ENCODE peak calls at places on chromosomes 3 and 15, in five cellular contexts. G is cardiac muscle cell, K is MM.1S, U is fibroblast of the aortic adventitia, Q is A549. N is an unnamed sample.

GRCh38 chr15:65761210-65761926 is 30.7 kb downstream of the DENND4A start:
- DNase-seq in K (no peak), G (no peak), Q (no peak), U (no peak), N (no peak)

GRCh38 chr15:68531794-68532193 is 47.0 kb upstream of the CORO2B start:
- DNase-seq in Q (no peak), G (no peak), U (no peak), K (no peak), N (no peak)

GRCh38 chr3:12893247-12893646 is 51.9 kb upstream of the RPL32 start:
- DNase-seq in Q (no peak), G (no peak), K (no peak), U (no peak), N (no peak)

GRCh38 chr15:58528197-58528870 is 96.5 kb downstream of the LIPC start:
- DNase-seq in U (peak), G (peak), Q (peak), K (no peak), N (peak)

GRCh38 chr15:42737529-42738328 is 801 bp upstream of the CDAN1 start:
- DNase-seq in G (no peak), Q (peak), U (peak), K (peak), N (peak)

GRCh38 chr15:64264511-64264910 is 91.5 kb downstream of the CSNK1G1 start:
- DNase-seq in Q (no peak), G (no peak), K (no peak), U (no peak), N (peak)

GRCh38 chr3:43503067-43503728 is 118.6 kb downstream of the ANO10 start:
- DNase-seq in K (peak), U (peak), G (peak), Q (peak), N (peak)

GRCh38 chr3:123339302-123339701 is 109.6 kb downstream of the ADCY5 start:
- DNase-seq in G (no peak), Q (no peak), K (no peak), U (no peak), N (no peak)

GRCh38 chr15:43209059-43209824 is 11.6 kb downstream of the EPB42 start:
- DNase-seq in Q (peak), G (peak), K (no peak), U (no peak), N (peak)

GRCh38 chr3:5138214-5138981 is 16.3 kb downstream of the ARL8B start:
- DNase-seq in G (no peak), K (no peak), U (peak), Q (no peak), N (peak)

GRCh38 chr3:51953445-51953844 is 1.7 kb upstream of the GPR62 start:
- DNase-seq in Q (no peak), U (peak), G (peak), K (no peak), N (peak)

GRCh38 chr3:118128886-118129285 is 905.8 kb downstream of the IGSF11 start:
- DNase-seq in U (no peak), G (no peak), K (no peak), Q (peak), N (no peak)

GRCh38 chr15:84973492-84974460 is 7.9 kb upstream of the PDE8A start:
- DNase-seq in Q (no peak), G (peak), K (no peak), U (no peak), N (no peak)

GRCh38 chr3:163644172-163644571 is 1434.1 kb downstream of the SI start:
- DNase-seq in G (no peak), U (no peak), Q (no peak), K (no peak), N (no peak)

GRCh38 chr15:80106051-80106450 is 46.6 kb downstream of the ZFAND6 start:
- DNase-seq in Q (no peak), G (peak), U (peak), K (no peak), N (peak)

GRCh38 chr3:160564949-160565441 is 376 bp downstream of the KPNA4 start:
- DNase-seq in K (peak), Q (peak), G (peak), U (peak), N (peak)

GRCh38 chr15:26848498-26848897 is 18.4 kb upstream of the GABRA5 start:
- DNase-seq in K (no peak), G (no peak), Q (peak), U (no peak), N (no peak)

GRCh38 chr3:130459944-130460343 is 57.0 kb upstream of the COL6A6 start:
- DNase-seq in U (no peak), G (no peak), K (no peak), Q (no peak), N (no peak)

GRCh38 chr3:23696842-23697241 is 108.9 kb upstream of the UBE2E1 start:
- DNase-seq in Q (no peak), U (peak), G (peak), K (no peak), N (peak)

GRCh38 chr3:32401541-32402052 is 9.9 kb downstream of the CMTM7 start:
- DNase-seq in Q (peak), U (peak), K (peak), G (peak), N (peak)

GRCh38 chr3:55483196-55484095 is 3.7 kb downstream of the WNT5A start:
- DNase-seq in K (no peak), Q (no peak), U (no peak), G (no peak), N (peak)

GRCh38 chr3:188635258-188636038 is 481.5 kb downstream of the LPP start:
- DNase-seq in Q (no peak), G (peak), K (no peak), U (peak), N (peak)

GRCh38 chr3:46497556-46498265 is at the start of gene RTP3:
- DNase-seq in Q (no peak), U (no peak), K (no peak), G (no peak), N (no peak)

GRCh38 chr3:134369231-134369741 is 5.0 kb downstream of the AMOTL2 start:
- DNase-seq in K (no peak), G (peak), U (peak), Q (no peak), N (peak)

GRCh38 chr3:21839592-21839991 is 88.6 kb upstream of the ZNF385D start:
- DNase-seq in G (peak), K (peak), U (peak), Q (peak), N (peak)

GRCh38 chr3:138686771-138687221 is 78.2 kb downstream of the FAIM start:
- DNase-seq in G (peak), Q (peak), K (peak), U (peak), N (peak)

GRCh38 chr3:197746801-197747237 is 2.9 kb upstream of the FYTTD1 start:
- DNase-seq in U (no peak), K (no peak), G (peak), Q (no peak), N (no peak)

GRCh38 chr3:138361561-138361971 is 13.2 kb downstream of the MRAS start:
- DNase-seq in U (no peak), Q (no peak), K (no peak), G (no peak), N (no peak)

GRCh38 chr3:54374214-54374855 is 252.0 kb downstream of the CACNA2D3 start:
- DNase-seq in U (no peak), Q (peak), K (peak), G (peak), N (no peak)

GRCh38 chr3:141305436-141305835 is 62.9 kb upstream of the ZBTB38 start:
- DNase-seq in G (peak), U (peak), K (no peak), Q (peak), N (peak)

GRCh38 chr3:45567730-45568172 is 26.8 kb upstream of the LIMD1 start:
- DNase-seq in G (no peak), K (peak), Q (no peak), U (no peak), N (peak)

GRCh38 chr3:7503431-7503830 is 642.5 kb downstream of the GRM7 start:
- DNase-seq in G (no peak), K (no peak), U (no peak), Q (no peak), N (no peak)

GRCh38 chr3:39126532-39127071 is 19.1 kb downstream of the TTC21A start:
- DNase-seq in K (peak), U (peak), Q (peak), G (peak), N (peak)

GRCh38 chr3:53570709-53571108 is 76.3 kb downstream of the CACNA1D start:
- DNase-seq in G (no peak), Q (peak), K (no peak), U (peak), N (no peak)

GRCh38 chr3:157447026-157447694 is 10.5 kb downstream of the PTX3 start:
- DNase-seq in G (peak), K (peak), Q (peak), U (peak), N (peak)

GRCh38 chr3:60086811-60087210 is 1037.0 kb upstream of the CFAP20DC start:
- DNase-seq in Q (no peak), G (peak), U (no peak), K (no peak), N (peak)

GRCh38 chr3:120730576-120731542 is 11.5 kb downstream of the RABL3 start:
- DNase-seq in Q (no peak), G (no peak), K (no peak), U (no peak), N (no peak)

GRCh38 chr3:11238057-11238456 is 34.1 kb upstream of the ATG7 start:
- DNase-seq in Q (no peak), U (peak), G (peak), K (no peak), N (peak)

GRCh38 chr3:112010631-112011030 is 11.9 kb downstream of the TAGLN3 start:
- DNase-seq in G (peak), K (no peak), Q (no peak), U (peak), N (peak)

GRCh38 chr3:119296723-119297122 is 2.5 kb downstream of the ARHGAP31 start:
- DNase-seq in K (no peak), G (no peak), U (no peak), Q (no peak), N (no peak)

GRCh38 chr3:119295816-119296484 is 1.8 kb downstream of the ARHGAP31 start:
- DNase-seq in U (peak), Q (no peak), K (no peak), G (no peak), N (peak)

GRCh38 chr3:119293761-119294401 is at the start of gene ARHGAP31:
- DNase-seq in U (peak), K (peak), Q (peak), G (peak), N (peak)

GRCh38 chr3:119294402-119294888 is 262 bp downstream of the ARHGAP31 start:
- DNase-seq in Q (peak), K (peak), G (no peak), U (no peak), N (no peak)

GRCh38 chr3:119294889-119295769 is 946 bp downstream of the ARHGAP31 start:
- DNase-seq in G (peak), U (peak), K (peak), Q (peak), N (peak)
- H3K4me3 ChIP-seq in G (peak), U (peak), K (peak), Q (peak), N (peak)

GRCh38 chr3:37787027-37787868 is 74.4 kb upstream of the CTDSPL start:
- DNase-seq in Q (no peak), U (peak), K (no peak), G (peak), N (peak)

DNA sequence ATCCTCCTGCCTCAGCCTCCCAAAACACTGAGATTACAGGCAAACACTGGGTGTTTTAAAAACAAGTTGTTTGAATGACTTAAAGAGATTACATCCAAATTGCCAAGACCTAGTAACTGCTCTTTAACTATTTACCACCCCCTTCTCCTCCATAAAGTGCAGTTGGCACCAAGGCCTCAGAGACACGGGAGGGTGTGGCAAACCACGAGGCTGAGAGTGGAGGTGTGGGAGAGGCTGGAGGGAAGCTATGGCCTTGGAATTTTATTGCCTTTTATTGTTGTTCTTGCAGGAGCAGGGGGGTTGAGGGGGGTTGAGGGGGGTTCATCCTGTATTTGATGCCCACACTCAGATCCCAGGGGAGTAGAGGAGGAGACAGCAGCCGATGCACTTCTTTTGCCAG is 76.0 kb upstream of the CTDSPL start:
- DNase-seq in K (no peak), U (no peak), Q (no peak), G (no peak), N (no peak)
- TF ChIP-seq CTCF in K (no peak), U (no peak), Q (no peak), G (no peak), N (no peak)

GRCh38 chr3:128269796-128270195 is 116.5 kb downstream of the EEFSEC start:
- DNase-seq in K (no peak), G (no peak), Q (no peak), U (no peak), N (no peak)
- H3K4me3 ChIP-seq in K (no peak), G (no peak), Q (no peak), U (no peak), N (no peak)

GRCh38 chr3:9930804-9931418 is 2.7 kb upstream of the CRELD1 start:
- DNase-seq in G (no peak), U (no peak), K (no peak), Q (no peak), N (no peak)
- TF ChIP-seq CTCF in G (no peak), U (no peak), K (peak), Q (no peak), N (no peak)

DNA sequence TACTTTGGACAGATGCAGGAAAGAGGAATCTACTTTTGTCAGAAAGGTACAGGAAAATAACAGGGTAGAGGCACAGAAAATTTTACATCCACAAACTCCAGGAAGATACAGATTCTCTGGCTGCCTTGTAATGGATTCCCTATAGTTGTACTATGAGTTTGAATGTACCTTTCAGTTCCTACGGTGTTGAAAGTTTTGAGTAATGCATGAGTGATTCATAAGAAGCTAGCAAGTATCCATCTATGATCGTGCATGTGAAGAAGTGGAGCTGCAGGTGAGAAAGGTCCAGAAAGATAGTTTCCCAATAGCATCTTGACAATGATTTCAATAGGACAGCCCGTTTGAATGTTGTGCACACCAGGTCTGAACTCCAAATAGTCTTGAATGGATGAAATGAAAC is 786.5 kb upstream of the ROBO1 start:
- DNase-seq in U (no peak), Q (no peak), K (no peak), G (no peak), N (no peak)
- H3K4me3 ChIP-seq in U (no peak), Q (no peak), K (no peak), G (no peak), N (no peak)

GRCh38 chr3:104604326-104605010 is 762.2 kb upstream of the ALCAM start:
- DNase-seq in G (peak), Q (no peak), U (peak), K (no peak), N (peak)
- TF ChIP-seq CTCF in G (peak), Q (no peak), U (peak), K (peak), N (peak)

DNA sequence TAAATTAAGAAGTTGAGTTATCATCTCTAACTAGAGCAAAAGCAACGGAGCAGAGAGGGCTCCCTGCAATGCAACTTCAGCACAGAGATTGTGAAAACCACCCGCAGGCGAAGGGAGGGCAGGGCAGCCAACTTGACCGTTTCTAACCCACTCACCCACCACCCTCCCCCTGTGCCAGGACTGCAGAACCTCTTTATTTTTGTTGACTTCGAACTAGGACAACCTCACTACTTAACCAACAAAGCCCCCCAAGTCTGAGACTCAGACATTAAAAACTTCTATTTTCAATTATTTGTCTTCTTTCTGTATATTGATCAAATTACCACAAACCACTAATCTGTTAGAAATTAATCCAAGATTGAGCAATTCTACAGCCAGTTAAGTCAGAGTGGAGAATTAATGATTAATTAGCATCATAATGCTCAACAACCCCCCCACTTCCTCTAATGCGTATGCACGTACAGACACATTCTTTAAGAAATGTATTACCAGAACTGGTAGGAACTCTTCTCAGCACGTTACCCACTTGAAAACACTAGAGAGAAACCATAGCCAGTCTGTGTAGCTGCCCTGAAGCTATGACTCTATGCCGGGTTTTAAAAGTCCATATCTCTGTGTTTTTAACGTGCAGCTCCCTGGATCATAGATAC is 2.0 kb downstream of the MGLL start:
- DNase-seq in Q (peak), U (peak), K (no peak), G (peak), N (peak)
- H3K4me3 ChIP-seq in Q (peak), U (no peak), K (no peak), G (no peak), N (peak)

DNA sequence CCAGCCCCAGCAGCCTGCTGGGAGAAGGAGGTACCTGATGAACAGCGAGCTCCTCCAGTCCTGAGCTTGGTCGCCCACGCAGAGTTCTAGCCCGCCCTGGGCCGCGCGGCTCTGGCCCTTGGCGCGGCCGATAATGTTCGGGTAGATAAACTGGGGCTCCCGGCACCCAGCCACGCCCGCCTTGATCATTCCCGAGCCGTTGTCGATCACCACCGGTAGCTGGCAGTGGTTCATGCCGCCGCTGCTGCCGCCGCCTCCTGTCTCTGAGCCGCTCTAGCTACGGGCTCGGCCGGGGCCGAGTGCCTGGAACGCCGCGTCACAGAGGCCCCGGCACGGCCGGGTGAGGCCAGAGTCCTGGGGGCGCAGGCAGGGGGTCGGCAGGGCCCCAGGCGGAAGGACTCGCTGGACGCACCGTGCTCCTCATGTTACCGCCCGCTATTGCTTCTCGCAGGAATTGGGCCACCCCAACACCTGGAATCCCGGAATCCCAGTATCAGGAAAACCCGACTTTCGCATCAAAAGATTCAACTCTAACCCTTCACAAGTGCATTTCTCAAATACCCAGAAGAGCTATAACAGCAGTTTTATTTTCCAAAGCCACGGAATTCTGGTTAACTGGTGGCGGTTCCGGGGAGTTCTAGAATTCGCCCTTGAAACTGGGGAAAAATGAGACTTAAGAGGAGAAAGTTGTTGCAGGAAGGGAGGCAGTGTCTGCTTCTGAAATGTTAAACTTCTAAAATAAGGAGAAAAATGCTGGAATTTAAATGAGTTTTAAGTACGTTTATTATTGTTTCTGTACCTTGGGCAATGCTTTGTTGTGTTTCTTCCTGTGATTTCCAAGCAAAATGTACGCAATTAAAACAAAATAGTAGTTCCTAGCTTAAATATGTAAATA is at the start of gene ACTRT3:
- DNase-seq in U (peak), Q (peak), G (peak), K (peak), N (peak)
- TF ChIP-seq CTCF in U (no peak), Q (no peak), G (no peak), K (peak), N (peak)

GRCh38 chr3:126306397-126306796 is 50.8 kb downstream of the KLF15 start:
- DNase-seq in Q (no peak), G (no peak), K (no peak), U (no peak), N (no peak)
- H3K4me3 ChIP-seq in Q (no peak), G (no peak), K (no peak), U (no peak), N (no peak)

GRCh38 chr15:91380114-91380513 is 280.1 kb downstream of the SV2B start:
- DNase-seq in U (no peak), G (no peak), Q (no peak), K (no peak), N (no peak)

GRCh38 chr15:91376016-91376415 is 276.0 kb downstream of the SV2B start:
- DNase-seq in K (no peak), G (peak), U (no peak), Q (no peak), N (no peak)

GRCh38 chr15:91369823-91370222 is 269.8 kb downstream of the SV2B start:
- DNase-seq in K (no peak), Q (no peak), U (no peak), G (no peak), N (no peak)

DNA sequence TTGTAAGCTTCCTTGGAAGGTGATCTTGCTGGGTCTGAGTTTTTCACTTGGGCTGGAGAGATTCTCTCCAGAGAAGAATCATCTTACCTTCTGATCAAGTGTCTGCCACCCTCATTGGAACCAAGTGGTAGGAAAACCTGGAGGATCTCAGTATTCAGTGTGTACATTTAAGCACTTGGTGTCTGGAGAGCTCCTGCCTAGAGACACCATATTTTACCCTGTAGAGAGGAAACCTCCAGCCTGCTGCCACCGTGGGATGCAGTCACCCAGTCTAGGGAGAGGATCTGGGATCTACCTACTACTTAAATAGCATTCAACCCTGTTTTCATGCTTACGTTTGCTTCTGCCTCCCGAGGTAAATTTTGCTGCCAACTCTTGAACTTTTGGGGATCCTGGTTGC is 274.3 kb downstream of the SV2B start:
- DNase-seq in U (no peak), K (no peak), G (no peak), Q (no peak), N (no peak)
- TF ChIP-seq CTCF in U (no peak), K (no peak), G (no peak), Q (no peak), N (no peak)